ENCODE peak calls at places on chromosome 16, in four cellular contexts. L is K562, M is GM12891, B is GM12878. U is an unnamed sample.
A peak's percentile ranks its signal among the peaks of the same experiment; 100 is the strongest.

GRCh38 chr16:67249178-67249759 is 490 bp downstream of the SLC9A5 start:
- DNase-seq in L (no peak), B (no peak), M (no peak), U (no peak)

GRCh38 chr16:82583415-82583814 is 43.4 kb upstream of the CDH13 start:
- DNase-seq in B (no peak), M (no peak), L (no peak), U (no peak)

GRCh38 chr16:5031601-5032000 is 2.1 kb downstream of the NAGPA start:
- DNase-seq in L (no peak), M (no peak), B (no peak), U (no peak)

GRCh38 chr16:84925092-84925772 is 86.1 kb downstream of the ZDHHC7 start:
- DNase-seq in M (peak; percentile 69), B (no peak), L (peak; percentile 86), U (no peak)

GRCh38 chr16:82605863-82606620 is 20.7 kb upstream of the CDH13 start:
- DNase-seq in B (no peak), M (no peak), L (no peak), U (no peak)

GRCh38 chr16:21162661-21163151 is 4.2 kb downstream of the LDAF1 start:
- DNase-seq in M (no peak), L (no peak), B (no peak), U (no peak)

GRCh38 chr16:54370653-54371052 is 84.1 kb upstream of the IRX3 start:
- DNase-seq in M (no peak), L (peak; percentile 34), B (no peak), U (no peak)

GRCh38 chr16:6081320-6081976 is 983.9 kb upstream of the EEF2KMT start:
- DNase-seq in B (no peak), M (peak; percentile 16), L (peak; percentile 60), U (peak; percentile 48)

GRCh38 chr16:17420821-17421220 is 49.9 kb downstream of the XYLT1 start:
- DNase-seq in L (no peak), B (no peak), M (no peak), U (no peak)

GRCh38 chr16:84957192-84957591 is 54.1 kb downstream of the ZDHHC7 start:
- DNase-seq in M (no peak), L (no peak), B (no peak), U (no peak)

GRCh38 chr16:1466968-1467521 is 7.8 kb downstream of the CLCN7 start:
- DNase-seq in L (no peak), B (no peak), M (no peak), U (no peak)

GRCh38 chr16:60199154-60199553 is 1465.0 kb upstream of the GOT2 start:
- DNase-seq in B (no peak), L (no peak), M (no peak), U (no peak)

GRCh38 chr16:23959069-23959800 is 123.5 kb downstream of the PRKCB start:
- DNase-seq in B (no peak), L (no peak), M (no peak), U (peak; percentile 49)

GRCh38 chr16:72473631-72474030 is 301.7 kb upstream of the PMFBP1 start:
- DNase-seq in M (no peak), B (no peak), L (no peak), U (no peak)
- TF ChIP-seq SPI1 in M (no peak), B (no peak), L (no peak), U (no peak)

DNA sequence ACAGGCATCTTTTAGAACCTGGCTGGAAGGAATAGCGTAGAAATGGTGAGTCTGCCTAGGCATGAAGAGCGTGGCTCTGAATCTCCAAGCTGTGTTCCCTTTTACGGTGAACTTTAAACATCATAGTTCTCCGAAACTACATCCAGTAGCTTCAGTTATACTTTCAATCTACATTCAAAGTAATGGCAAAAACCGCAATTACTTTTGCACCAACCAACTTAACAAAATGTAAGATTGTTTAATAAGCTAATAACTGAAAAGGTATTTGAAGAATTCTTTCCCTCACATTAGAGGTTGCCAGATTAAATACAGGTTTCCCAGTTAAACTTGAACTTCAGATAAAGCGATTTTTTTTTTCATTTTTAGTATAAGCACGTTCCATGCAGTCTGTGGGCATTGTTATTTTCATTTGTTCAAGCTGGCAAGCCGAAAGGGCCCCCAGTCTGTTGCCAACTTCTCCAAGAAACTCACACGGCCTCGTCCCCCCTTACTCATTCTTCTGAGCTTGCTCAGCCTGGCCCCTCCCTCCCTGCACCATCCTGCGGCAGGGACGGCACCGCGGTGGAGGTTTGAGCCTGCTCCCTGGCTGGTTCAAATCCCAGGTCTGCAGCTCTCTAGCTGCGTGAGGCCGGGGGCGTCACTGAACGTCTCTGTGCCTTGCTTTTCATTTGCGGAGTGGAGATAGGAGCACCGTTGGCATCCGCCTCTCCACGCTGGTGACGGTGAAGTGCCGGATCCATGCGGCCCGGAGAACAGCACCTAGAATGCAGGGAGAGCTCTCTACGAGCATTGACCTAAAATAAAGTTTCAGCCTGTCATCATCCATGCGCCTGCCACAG is 3.5 kb upstream of the MTHFSD start:
- DNase-seq in M (no peak), L (no peak), B (no peak), U (no peak)
- TF ChIP-seq SPI1 in M (no peak), L (no peak), B (no peak), U (no peak)

DNA sequence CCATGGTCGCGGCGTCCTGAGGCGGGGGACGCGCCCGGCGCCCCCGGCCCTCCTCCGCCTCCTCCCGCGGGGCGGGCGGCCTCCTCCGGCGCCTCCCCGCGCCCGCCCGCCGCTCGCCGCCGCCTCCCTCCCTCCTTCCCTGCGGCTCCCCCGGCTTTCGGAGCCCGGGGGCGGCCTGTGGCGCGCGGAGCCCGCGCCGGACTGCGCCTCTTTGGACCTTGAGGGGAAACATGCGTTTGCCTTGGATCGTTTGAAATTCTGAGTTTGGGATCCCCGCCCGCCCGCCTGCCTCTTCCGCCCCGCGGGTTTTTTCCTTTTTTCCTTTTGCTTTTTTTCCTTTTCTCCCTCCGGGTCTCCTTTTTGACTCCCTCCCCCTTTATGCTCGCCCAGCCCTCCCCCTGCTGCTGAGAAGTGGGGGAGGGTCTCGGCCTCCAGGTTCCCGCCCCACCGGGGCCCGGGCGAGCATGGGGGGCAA is 421 bp downstream of the ZNRF1 start:
- DNase-seq in B (no peak), M (peak; percentile 44), L (peak; percentile 77), U (no peak)
- TF ChIP-seq SPI1 in B (no peak), M (no peak), L (no peak), U (no peak)

DNA sequence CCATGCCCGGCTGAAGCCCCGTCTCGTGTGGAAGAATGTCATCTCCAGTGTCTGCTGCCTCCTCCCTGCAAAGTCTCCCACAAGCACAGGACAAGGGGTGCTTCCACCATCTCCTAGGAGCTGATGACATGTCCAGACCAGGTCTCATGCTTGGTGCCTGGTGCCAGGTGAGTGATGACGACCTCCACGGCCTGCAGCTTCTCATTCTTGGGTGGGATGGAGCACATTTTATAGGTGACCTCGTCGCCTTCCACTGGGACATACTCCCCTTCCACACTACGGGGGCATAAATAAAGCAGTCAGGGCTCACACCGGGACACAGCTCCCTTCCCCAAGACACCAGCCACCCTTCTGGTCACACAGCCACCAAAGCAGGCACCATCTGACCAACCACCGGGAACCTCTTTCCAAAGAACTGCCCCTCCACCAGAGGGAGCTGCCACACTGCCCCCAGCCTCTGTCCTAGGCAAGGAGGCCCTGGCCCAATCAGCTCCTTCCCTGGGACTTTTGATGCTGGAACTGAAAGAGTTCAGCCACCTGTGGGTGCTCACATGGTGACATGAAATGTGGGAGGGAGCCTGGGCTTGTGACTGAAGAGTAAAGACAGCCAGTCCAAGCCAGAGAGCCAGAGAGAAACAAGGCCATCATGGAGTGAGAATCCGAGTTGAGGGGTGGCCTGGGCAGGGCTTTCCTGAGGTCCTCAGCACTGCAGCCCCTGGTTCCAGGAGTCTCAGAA is 13.6 kb downstream of the CARHSP1 start:
- DNase-seq in B (no peak), M (no peak), L (peak; percentile 54), U (no peak)
- TF ChIP-seq SPI1 in B (no peak), M (no peak), L (no peak), U (no peak)

U was measured in HL-60.